ENCODE peak calls at places on chromosomes 4 and X, in nine cellular contexts. S, I, X, O, P, M, J, Y and A are unnamed samples. For H3K36me3, the result is how much of the 10 kb centered on the place peaks cover.

GRCh38 chr4:113094802-113095201 is 45.3 kb downstream of the ANK2 start:
- DNase-seq in S (no peak), I (no peak), X (no peak), O (no peak), P (no peak), M (no peak), J (no peak), Y (peak), A (no peak)

GRCh38 chrX:57155171-57155570 is 18.0 kb upstream of the SPIN2A start:
- DNase-seq in S (no peak), I (no peak), X (no peak), O (no peak), P (no peak), M (no peak), J (peak), Y (no peak), A (no peak)

GRCh38 chr4:39043697-39044363 is 11.6 kb upstream of the TMEM156 start:
- DNase-seq in S (no peak), I (no peak), X (no peak), O (no peak), P (no peak), M (no peak), J (no peak), Y (peak), A (no peak)

GRCh38 chr4:74206088-74206826 is 48.3 kb downstream of the MTHFD2L start:
- DNase-seq in S (no peak), I (no peak), X (no peak), O (no peak), P (no peak), M (no peak), J (no peak), Y (no peak), A (no peak)

GRCh38 chr4:20320232-20320631 is 68.5 kb downstream of the SLIT2 start:
- DNase-seq in S (no peak), I (no peak), X (no peak), O (no peak), P (no peak), M (no peak), J (no peak), Y (no peak), A (no peak)

GRCh38 chr4:109332926-109333464 is 30.5 kb upstream of the COL25A1 start:
- DNase-seq in S (no peak), I (no peak), X (no peak), O (no peak), P (no peak), M (no peak), J (no peak), Y (peak), A (peak)

GRCh38 chrX:153765138-153766079 is 1.4 kb downstream of the PLXNB3 start:
- DNase-seq in S (peak), I (no peak), X (no peak), O (peak), P (no peak), M (no peak), J (no peak), Y (no peak), A (no peak)

GRCh38 chr4:134634301-134634700 is 432.7 kb upstream of the PABPC4L start:
- DNase-seq in S (no peak), I (no peak), X (no peak), O (no peak), P (no peak), M (no peak), J (no peak), Y (no peak), A (no peak)

GRCh38 chr4:7167706-7168105 is 24.6 kb upstream of the SORCS2 start:
- DNase-seq in S (no peak), I (no peak), X (no peak), O (peak), P (no peak), M (no peak), J (no peak), Y (no peak), A (no peak)

GRCh38 chr4:93396274-93396673 is 432.3 kb upstream of the ATOH1 start:
- DNase-seq in S (no peak), I (no peak), X (no peak), O (no peak), P (no peak), M (no peak), J (no peak), Y (no peak), A (no peak)

GRCh38 chr4:184439856-184440592 is 34.3 kb downstream of the IRF2 start:
- DNase-seq in S (no peak), I (no peak), X (no peak), O (peak), P (no peak), M (no peak), J (no peak), Y (no peak), A (no peak)

GRCh38 chr4:75892508-75892907 is 9.7 kb downstream of the PPEF2 start:
- DNase-seq in S (no peak), I (no peak), X (no peak), O (no peak), P (no peak), M (no peak), J (no peak), Y (no peak), A (no peak)

GRCh38 chr4:52298444-52298843 is 247.3 kb downstream of the SPATA18 start:
- DNase-seq in S (no peak), I (no peak), X (no peak), O (no peak), P (no peak), M (no peak), J (no peak), Y (no peak), A (no peak)

GRCh38 chrX:124378643-124379042 is 32.3 kb downstream of the SH2D1A start:
- DNase-seq in S (no peak), I (no peak), X (no peak), O (no peak), P (no peak), M (no peak), J (no peak), Y (no peak), A (no peak)

GRCh38 chr4:139389102-139389501 is 64.8 kb upstream of the RAB33B start:
- DNase-seq in S (no peak), I (no peak), X (no peak), O (no peak), P (no peak), M (no peak), J (no peak), Y (no peak), A (no peak)

GRCh38 chrX:151609222-151609621 is 45.7 kb downstream of the PASD1 start:
- DNase-seq in S (no peak), I (no peak), X (no peak), O (no peak), P (no peak), M (no peak), J (no peak), Y (no peak), A (no peak)

GRCh38 chrX:85244411-85245210 is 820 bp downstream of the ZNF711 start:
- DNase-seq in S (peak), I (no peak), X (no peak), O (no peak), P (no peak), M (no peak), J (peak), Y (peak), A (no peak)
- H3K36me3 ChIP-seq in S (under half), I (under half), X (under half), O (under half), P (under half), M (under half), J (under half), Y (under half), A (under half)

DNA sequence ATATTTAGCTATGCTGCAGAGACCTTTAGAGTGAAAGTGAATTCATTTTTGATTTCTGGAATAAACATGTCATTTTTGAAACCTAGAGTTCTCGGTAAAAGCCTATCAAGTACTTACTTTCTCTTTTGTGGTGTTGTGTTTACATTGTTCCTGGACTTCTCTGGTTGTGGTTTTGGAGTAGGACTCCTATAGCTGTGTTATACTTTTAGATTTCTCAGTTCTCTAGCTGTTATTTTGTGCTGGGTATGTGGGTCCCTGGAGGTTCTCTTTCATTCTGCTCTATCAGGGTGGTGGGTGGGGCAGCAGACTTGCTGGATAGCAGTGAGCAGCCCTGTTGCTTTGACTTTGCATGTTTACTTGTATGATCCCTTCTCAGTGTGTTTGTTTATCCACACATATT is 25.6 kb upstream of the MSMO1 start:
- DNase-seq in S (no peak), I (no peak), X (no peak), O (no peak), P (no peak), M (no peak), J (no peak), Y (no peak), A (no peak)
- H3K27ac ChIP-seq in S (no peak), I (peak), X (no peak), O (no peak), P (peak), M (no peak), J (no peak), Y (no peak), A (no peak)

GRCh38 chr4:141109983-141110382 is 23.3 kb downstream of the RNF150 start:
- DNase-seq in S (no peak), I (no peak), X (no peak), O (no peak), P (no peak), M (no peak), J (no peak), Y (no peak), A (no peak)
- TF ChIP-seq CTCF in S (no peak), I (no peak), X (no peak), O (no peak), P (no peak), M (no peak), J (no peak), Y (no peak), A (no peak)

DNA sequence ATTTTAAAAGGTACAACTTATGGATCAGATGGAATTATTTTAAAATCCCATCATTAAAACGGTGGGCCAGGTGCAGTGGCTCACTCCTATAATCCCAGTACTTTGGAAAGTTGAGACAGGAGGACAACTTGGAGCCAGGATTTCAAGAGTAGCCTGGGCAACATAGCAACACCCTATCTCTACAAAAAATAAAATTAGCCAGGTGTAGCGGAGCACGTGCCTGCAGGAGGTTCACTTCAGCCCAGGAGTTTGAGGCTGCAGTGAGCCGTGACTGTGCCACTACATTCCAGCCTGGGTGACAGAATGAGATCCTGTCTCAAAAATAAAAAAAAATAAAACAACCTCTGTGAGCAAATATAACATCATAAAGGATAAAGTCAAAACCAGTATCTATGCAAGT is 11.4 kb downstream of the ADH5 start:
- DNase-seq in S (no peak), I (no peak), X (no peak), O (no peak), P (no peak), M (no peak), J (no peak), Y (no peak), A (no peak)
- H3K36me3 ChIP-seq in S (half or more), I (half or more), X (under half), O (under half), P (half or more), M (half or more), J (under half), Y (half or more), A (half or more)

DNA sequence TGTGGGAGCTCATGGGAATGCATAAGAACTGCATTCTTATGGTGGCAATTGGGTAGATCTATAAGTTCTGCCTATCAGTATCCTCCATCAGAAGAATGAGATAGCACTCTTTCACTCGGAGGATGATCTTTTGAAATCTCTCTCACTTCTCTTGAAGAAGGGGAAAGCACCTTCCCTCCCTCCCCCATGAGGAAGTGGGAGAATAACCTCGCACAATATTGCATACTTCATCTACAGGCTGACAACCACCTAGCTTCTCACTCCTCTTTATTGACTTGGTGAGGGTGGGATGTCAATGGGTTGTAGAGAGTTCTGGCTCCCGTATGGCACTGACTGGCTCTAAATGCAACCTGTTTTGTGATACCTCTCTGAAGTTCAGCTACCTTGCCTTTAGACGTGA is 146.7 kb upstream of the SPOCK3 start:
- DNase-seq in S (no peak), I (no peak), X (no peak), O (no peak), P (no peak), M (no peak), J (no peak), Y (no peak), A (no peak)
- H3K27ac ChIP-seq in S (no peak), I (no peak), X (no peak), O (no peak), P (no peak), M (no peak), J (no peak), Y (no peak), A (no peak)

GRCh38 chrX:65932173-65933084 is 107.5 kb downstream of the VSIG4 start:
- DNase-seq in S (no peak), I (no peak), X (no peak), O (no peak), P (no peak), M (no peak), J (peak), Y (peak), A (no peak)
- TF ChIP-seq CTCF in S (no peak), I (no peak), X (no peak), O (no peak), P (no peak), M (no peak), J (no peak), Y (peak), A (no peak)

GRCh38 chr4:8378776-8379175 is 61.7 kb downstream of the ACOX3 start:
- DNase-seq in S (no peak), I (no peak), X (no peak), O (no peak), P (no peak), M (no peak), J (no peak), Y (no peak), A (no peak)
- H3K36me3 ChIP-seq in S (under half), I (under half), X (under half), O (under half), P (half or more), M (under half), J (under half), Y (under half), A (half or more)

DNA sequence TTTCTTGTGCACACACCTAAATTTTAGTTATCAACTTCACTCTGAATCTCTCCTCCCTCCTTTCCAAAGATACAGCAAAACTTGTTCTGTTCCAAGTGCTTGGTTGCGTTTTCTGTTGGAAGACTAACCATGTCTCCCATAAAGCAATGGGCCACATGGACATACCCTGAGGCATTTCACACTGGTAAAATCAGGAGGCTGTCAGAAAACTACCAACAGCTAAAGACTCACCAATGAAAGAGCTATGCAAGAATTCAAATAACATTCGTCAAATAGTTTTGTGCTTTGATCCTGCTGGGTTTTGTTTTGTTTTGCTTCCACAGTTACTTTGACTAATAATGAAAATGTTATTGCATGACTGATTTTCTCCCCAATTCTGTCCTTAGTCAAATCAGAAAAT is 46.0 kb downstream of the PHEX start:
- DNase-seq in S (no peak), I (no peak), X (no peak), O (no peak), P (no peak), M (no peak), J (no peak), Y (no peak), A (no peak)
- H3K27ac ChIP-seq in S (no peak), I (no peak), X (no peak), O (no peak), P (no peak), M (no peak), J (no peak), Y (no peak), A (no peak)

GRCh38 chrX:12113321-12113720 is 25.0 kb upstream of the FRMPD4 start:
- DNase-seq in S (no peak), I (no peak), X (no peak), O (no peak), P (no peak), M (no peak), J (no peak), Y (no peak), A (no peak)

GRCh38 chrX:12118134-12118533 is 20.1 kb upstream of the FRMPD4 start:
- DNase-seq in S (no peak), I (no peak), X (no peak), O (no peak), P (no peak), M (no peak), J (no peak), Y (no peak), A (no peak)

DNA sequence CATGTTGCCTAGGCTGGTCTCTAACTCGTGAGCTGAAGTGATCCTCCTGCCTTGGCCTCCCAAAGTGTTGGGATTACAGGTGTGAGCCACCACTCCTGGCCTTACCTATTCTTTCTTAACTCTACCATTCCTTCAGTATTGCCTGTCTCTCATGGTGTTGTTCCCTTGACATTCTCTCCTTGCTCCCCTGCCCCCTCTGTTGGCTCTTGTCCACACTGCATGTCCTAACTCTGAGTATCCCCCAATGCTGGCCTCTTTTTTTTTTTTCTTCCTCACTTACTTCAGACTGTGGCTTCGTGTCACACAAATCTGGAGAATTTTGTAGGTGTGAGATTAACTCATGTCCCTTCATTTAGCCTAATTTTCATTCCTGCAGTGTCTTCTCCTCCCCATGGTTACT is 22.9 kb upstream of the FRMPD4 start:
- DNase-seq in S (no peak), I (no peak), X (no peak), O (no peak), P (no peak), M (no peak), J (no peak), Y (no peak), A (no peak)
- TF ChIP-seq CTCF in S (no peak), I (no peak), X (no peak), O (no peak), P (no peak), M (no peak), J (no peak), Y (no peak), A (no peak)